ENCODE peak calls at places on chromosome 7, in four cellular contexts. One of them, this sample, is unnamed.

GRCh38 chr7:70132802-70133201 is 534.5 kb downstream of the AUTS2 start:
- DNase-seq in H4: peak
- DNase-seq in WTC11: no peak
- DNase-seq in kidney glomerular epithelial cell: no peak
- DNase-seq in this sample: no peak

GRCh38 chr7:121379930-121380329 is 16.2 kb downstream of the FAM3C start:
- DNase-seq in H4: no peak
- DNase-seq in kidney glomerular epithelial cell: no peak
- DNase-seq in WTC11: no peak
- DNase-seq in this sample: no peak

GRCh38 chr7:114539575-114539974 is 125.0 kb downstream of the FOXP2 start:
- DNase-seq in WTC11: no peak
- DNase-seq in kidney glomerular epithelial cell: no peak
- DNase-seq in H4: peak
- DNase-seq in this sample: peak

GRCh38 chr7:134458341-134458805 is 527 bp downstream of the AKR1B1 start:
- DNase-seq in H4: peak
- DNase-seq in WTC11: peak
- DNase-seq in kidney glomerular epithelial cell: peak
- DNase-seq in this sample: peak

GRCh38 chr7:78563186-78563585 is 764.6 kb downstream of the PHTF2 start:
- DNase-seq in kidney glomerular epithelial cell: no peak
- DNase-seq in H4: no peak
- DNase-seq in WTC11: no peak
- DNase-seq in this sample: no peak

GRCh38 chr7:136405931-136406777 is 429.0 kb upstream of the MTPN start:
- DNase-seq in H4: peak
- DNase-seq in kidney glomerular epithelial cell: peak
- DNase-seq in WTC11: peak
- DNase-seq in this sample: peak

GRCh38 chr7:99036531-99037175 is 107.3 kb downstream of the SMURF1 start:
- DNase-seq in WTC11: peak
- DNase-seq in H4: no peak
- DNase-seq in kidney glomerular epithelial cell: peak
- DNase-seq in this sample: peak

GRCh38 chr7:157358753-157359096 is 21.9 kb downstream of the DNAJB6 start:
- DNase-seq in H4: no peak
- DNase-seq in kidney glomerular epithelial cell: no peak
- DNase-seq in WTC11: no peak
- DNase-seq in this sample: no peak

GRCh38 chr7:73612598-73613269 is 11.6 kb downstream of the MLXIPL start:
- DNase-seq in WTC11: no peak
- DNase-seq in H4: peak
- DNase-seq in kidney glomerular epithelial cell: peak
- DNase-seq in this sample: peak

GRCh38 chr7:149773446-149774236 is at the start of gene ZNF467:
- DNase-seq in WTC11: no peak
- DNase-seq in H4: peak
- DNase-seq in kidney glomerular epithelial cell: no peak
- DNase-seq in this sample: peak

GRCh38 chr7:91029688-91030087 is 234.5 kb upstream of the FZD1 start:
- DNase-seq in WTC11: no peak
- DNase-seq in H4: no peak
- DNase-seq in kidney glomerular epithelial cell: no peak
- DNase-seq in this sample: no peak

GRCh38 chr7:2982831-2983230 is 60.8 kb downstream of the CARD11 start:
- DNase-seq in WTC11: no peak
- DNase-seq in H4: no peak
- DNase-seq in kidney glomerular epithelial cell: no peak
- DNase-seq in this sample: no peak

GRCh38 chr7:149824748-149825566 is 13.2 kb upstream of the ZNF862 start:
- DNase-seq in kidney glomerular epithelial cell: no peak
- DNase-seq in H4: no peak
- DNase-seq in WTC11: peak
- DNase-seq in this sample: no peak

GRCh38 chr7:119842786-119843185 is 430.2 kb upstream of the KCND2 start:
- DNase-seq in WTC11: peak
- DNase-seq in kidney glomerular epithelial cell: no peak
- DNase-seq in H4: no peak
- DNase-seq in this sample: no peak

GRCh38 chr7:55438765-55439525 is 73.8 kb downstream of the LANCL2 start:
- DNase-seq in H4: no peak
- DNase-seq in kidney glomerular epithelial cell: no peak
- DNase-seq in WTC11: no peak
- DNase-seq in this sample: no peak

GRCh38 chr7:155653773-155654172 is 9.3 kb downstream of the RBM33 start:
- DNase-seq in kidney glomerular epithelial cell: no peak
- DNase-seq in H4: no peak
- DNase-seq in WTC11: no peak
- DNase-seq in this sample: no peak

GRCh38 chr7:64907641-64908326 is 4.7 kb downstream of the ZNF273 start:
- DNase-seq in kidney glomerular epithelial cell: no peak
- DNase-seq in WTC11: no peak
- DNase-seq in H4: no peak
- DNase-seq in this sample: no peak

GRCh38 chr7:33781796-33782195 is 123.5 kb upstream of the BMPER start:
- DNase-seq in kidney glomerular epithelial cell: no peak
- DNase-seq in H4: no peak
- DNase-seq in WTC11: no peak
- DNase-seq in this sample: no peak

GRCh38 chr7:157516911-157517781 is 180.3 kb downstream of the DNAJB6 start:
- DNase-seq in kidney glomerular epithelial cell: no peak
- DNase-seq in H4: no peak
- DNase-seq in WTC11: no peak
- DNase-seq in this sample: no peak

GRCh38 chr7:100446040-100446439 is 9.7 kb upstream of the PPP1R35 start:
- DNase-seq in kidney glomerular epithelial cell: no peak
- DNase-seq in H4: no peak
- DNase-seq in WTC11: no peak
- DNase-seq in this sample: no peak

GRCh38 chr7:2110586-2111396 is 122.0 kb downstream of the MAD1L1 start:
- DNase-seq in kidney glomerular epithelial cell: no peak
- DNase-seq in H4: no peak
- DNase-seq in WTC11: no peak
- DNase-seq in this sample: no peak

GRCh38 chr7:76328390-76328789 is 25.9 kb downstream of the HSPB1 start:
- DNase-seq in WTC11: no peak
- DNase-seq in kidney glomerular epithelial cell: no peak
- DNase-seq in H4: no peak
- DNase-seq in this sample: no peak

GRCh38 chr7:35670856-35671569 is 23.9 kb downstream of the HERPUD2 start:
- DNase-seq in kidney glomerular epithelial cell: no peak
- DNase-seq in H4: no peak
- DNase-seq in WTC11: no peak
- DNase-seq in this sample: no peak

GRCh38 chr7:55425141-55425752 is 60.1 kb downstream of the LANCL2 start:
- DNase-seq in kidney glomerular epithelial cell: no peak
- DNase-seq in WTC11: no peak
- DNase-seq in H4: no peak
- DNase-seq in this sample: no peak

GRCh38 chr7:33901199-33901598 is 4.1 kb upstream of the BMPER start:
- DNase-seq in kidney glomerular epithelial cell: no peak
- DNase-seq in WTC11: no peak
- DNase-seq in H4: no peak
- DNase-seq in this sample: no peak

GRCh38 chr7:21355406-21355874 is 72.4 kb upstream of the SP4 start:
- DNase-seq in WTC11: no peak
- DNase-seq in kidney glomerular epithelial cell: no peak
- DNase-seq in H4: no peak
- DNase-seq in this sample: no peak

GRCh38 chr7:108427766-108428165 is 28.5 kb downstream of the NRCAM start:
- DNase-seq in H4: no peak
- DNase-seq in kidney glomerular epithelial cell: no peak
- DNase-seq in WTC11: no peak
- DNase-seq in this sample: no peak

GRCh38 chr7:76333388-76334101 is 25.2 kb downstream of the YWHAG start:
- DNase-seq in H4: peak
- DNase-seq in kidney glomerular epithelial cell: no peak
- DNase-seq in WTC11: no peak
- DNase-seq in this sample: no peak

GRCh38 chr7:123929107-123929506 is 4.1 kb downstream of the SPAM1 start:
- DNase-seq in kidney glomerular epithelial cell: no peak
- DNase-seq in WTC11: no peak
- DNase-seq in H4: no peak
- DNase-seq in this sample: no peak

This sample was measured in ACHN.